ENCODE peak calls at places on chromosomes 4 and X, in eight cellular contexts. N, K, B, O, X, Z, R and I are unnamed samples.

GRCh38 chr4:104896623-104897296 is 249.9 kb upstream of the TET2 start:
- DNase-seq in O (no peak), K (no peak), N (no peak), X (no peak), R (no peak), Z (no peak), B (no peak), I (no peak)

GRCh38 chrX:112784692-112785091 is 55.9 kb downstream of the AMOT start:
- DNase-seq in K (no peak), B (no peak), X (no peak), O (no peak), Z (no peak), N (no peak), R (no peak), I (no peak)

GRCh38 chrX:155577682-155578081 is 35.1 kb downstream of the TMLHE start:
- DNase-seq in O (no peak), R (no peak), B (no peak), N (no peak), K (no peak), Z (no peak), X (no peak), I (no peak)

GRCh38 chr4:30792616-30793015 is 72.4 kb downstream of the PCDH7 start:
- DNase-seq in N (no peak), Z (no peak), K (no peak), R (no peak), O (no peak), X (no peak), B (no peak), I (no peak)

GRCh38 chr4:175536852-175537453 is 275.1 kb downstream of the GPM6A start:
- DNase-seq in N (no peak), K (no peak), B (no peak), R (peak), Z (no peak), O (no peak), X (peak), I (peak)

GRCh38 chr4:30473225-30473624 is 246.9 kb upstream of the PCDH7 start:
- DNase-seq in K (no peak), X (no peak), Z (no peak), B (no peak), N (no peak), O (no peak), R (no peak), I (no peak)

GRCh38 chr4:1460967-1461868 is 55.0 kb upstream of the NKX1-1 start:
- DNase-seq in R (no peak), K (no peak), B (no peak), N (no peak), O (no peak), Z (peak), X (no peak), I (no peak)

GRCh38 chr4:3416821-3417221 is 24.9 kb upstream of the HGFAC start:
- DNase-seq in R (no peak), Z (peak), K (no peak), X (no peak), N (no peak), O (no peak), B (no peak), I (no peak)

GRCh38 chr4:71941001-71941400 is 90.8 kb upstream of the NPFFR2 start:
- DNase-seq in O (no peak), Z (no peak), X (peak), N (no peak), B (no peak), K (no peak), R (peak), I (no peak)

GRCh38 chr4:128134925-128135324 is 73.8 kb downstream of the LARP1B start:
- DNase-seq in Z (no peak), B (no peak), N (no peak), K (no peak), O (no peak), X (no peak), R (no peak), I (no peak)

GRCh38 chr4:8082517-8083055 is 76.0 kb downstream of the ABLIM2 start:
- DNase-seq in N (no peak), K (no peak), R (no peak), Z (no peak), O (no peak), B (no peak), X (no peak), I (no peak)

GRCh38 chr4:13544556-13545393 is 467 bp upstream of the NKX3-2 start:
- DNase-seq in R (peak), X (no peak), K (no peak), O (no peak), N (no peak), Z (peak), B (peak), I (no peak)

GRCh38 chr4:66688674-66689073 is 856.6 kb downstream of the CENPC start:
- DNase-seq in O (no peak), N (no peak), B (no peak), K (no peak), X (no peak), Z (no peak), R (peak), I (no peak)

GRCh38 chr4:155066871-155067270 is 141.6 kb upstream of the NPY2R start:
- DNase-seq in O (no peak), K (no peak), R (no peak), X (no peak), B (no peak), Z (no peak), N (no peak), I (no peak)

GRCh38 chr4:32488690-32489089 is 1768.5 kb downstream of the PCDH7 start:
- DNase-seq in N (no peak), X (no peak), Z (no peak), O (no peak), B (no peak), K (no peak), R (peak), I (no peak)

GRCh38 chr4:54657556-54658313 is at the start of gene KIT:
- DNase-seq in B (peak), Z (peak), R (peak), N (peak), X (no peak), O (no peak), K (no peak), I (no peak)

GRCh38 chr4:43277003-43277402 is 384.5 kb downstream of the GRXCR1 start:
- DNase-seq in R (no peak), N (no peak), X (peak), Z (no peak), K (no peak), O (no peak), B (no peak), I (peak)

GRCh38 chrX:153725832-153726285 is 1.2 kb downstream of the ABCD1 start:
- DNase-seq in K (no peak), X (no peak), R (no peak), B (peak), N (no peak), O (no peak), Z (no peak), I (no peak)

GRCh38 chrX:48465336-48465933 is 4.6 kb downstream of the SLC38A5 start:
- DNase-seq in B (no peak), O (no peak), K (no peak), Z (no peak), X (peak), N (no peak), R (no peak), I (peak)

GRCh38 chrX:109873983-109874382 is 128.9 kb upstream of the TMEM164 start:
- DNase-seq in O (no peak), R (no peak), K (no peak), Z (no peak), X (no peak), N (no peak), B (no peak), I (no peak)

GRCh38 chrX:118523920-118524319 is 28.3 kb downstream of the DOCK11 start:
- DNase-seq in O (peak), R (no peak), Z (no peak), B (no peak), K (no peak), X (no peak), N (peak), I (no peak)

GRCh38 chrX:80285131-80285773 is 135.0 kb upstream of the TENT5D start:
- DNase-seq in X (peak), R (no peak), Z (no peak), N (no peak), O (no peak), B (no peak), K (no peak), I (no peak)

GRCh38 chrX:55210931-55211677 is 9.0 kb upstream of the PAGE5 start:
- DNase-seq in O (no peak), K (no peak), B (no peak), R (no peak), N (no peak), X (no peak), Z (no peak), I (no peak)

GRCh38 chr4:144288011-144288903 is 147.7 kb upstream of the GYPA start:
- DNase-seq in R (no peak), X (no peak), B (no peak), Z (no peak), O (no peak), K (peak), N (no peak), I (no peak)

GRCh38 chr4:174156239-174156826 is 127.1 kb downstream of the FBXO8 start:
- DNase-seq in B (no peak), O (no peak), X (peak), R (peak), Z (no peak), K (no peak), N (no peak), I (no peak)